ENCODE peak calls at places on chromosomes 5 and 9, in ten cellular contexts. Z is tibial artery; L is spleen; F is right atrium auricular region; P is CD4-positive, CD25-positive, alpha-beta regulatory T cell; U is sigmoid colon; O is right lobe of liver; H is NT2/D1; T is mesenchymal stem cell; D is IMR-90. V is an unnamed sample. For H3K4me1, the result is how much of the 10 kb centered on the place peaks cover.

GRCh38 chr5:53642006-53642405 is 81.6 kb downstream of the NDUFS4 start:
- DNase-seq in Z (no peak), L (no peak), F (no peak), P (no peak), U (no peak), O (no peak), H (no peak), T (peak), D (peak), V (peak)

GRCh38 chr5:75519761-75520160 is 8.1 kb downstream of the POLK start:
- DNase-seq in Z (no peak), L (no peak), F (no peak), P (no peak), U (no peak), O (no peak), H (no peak), T (no peak), D (no peak), V (no peak)

GRCh38 chr5:78972654-78973428 is 12.3 kb downstream of the ARSB start:
- DNase-seq in Z (no peak), L (no peak), F (no peak), P (no peak), U (no peak), O (peak), H (no peak), T (peak), D (peak), V (peak)

GRCh38 chr5:139141410-139141809 is 56.8 kb downstream of the SIL1 start:
- DNase-seq in Z (no peak), L (no peak), F (no peak), P (no peak), U (no peak), O (no peak), H (no peak), T (no peak), D (no peak), V (no peak)

GRCh38 chr5:178383919-178384814 is 151.6 kb upstream of the PHYKPL start:
- DNase-seq in Z (no peak), L (peak), F (no peak), P (no peak), U (no peak), O (no peak), H (no peak), T (no peak), D (no peak), V (peak)

GRCh38 chr5:180467576-180467975 is 26.6 kb upstream of the CNOT6 start:
- DNase-seq in Z (peak), L (no peak), F (no peak), P (no peak), U (no peak), O (no peak), H (no peak), T (no peak), D (no peak), V (no peak)

GRCh38 chr9:96441798-96442445 is 8.0 kb upstream of the HABP4 start:
- DNase-seq in Z (no peak), L (no peak), F (no peak), P (peak), U (no peak), O (no peak), H (no peak), T (peak), D (peak), V (peak)

GRCh38 chr9:84974790-84975189 is 305.3 kb downstream of the NTRK2 start:
- DNase-seq in Z (no peak), L (no peak), F (no peak), P (no peak), U (no peak), O (no peak), H (no peak), T (no peak), D (no peak), V (no peak)

GRCh38 chr9:130041648-130042405 is 1.2 kb downstream of the FNBP1 start:
- DNase-seq in Z (peak), L (peak), F (no peak), P (no peak), U (peak), O (peak), H (no peak), T (peak), D (peak), V (peak)

GRCh38 chr9:73118898-73119554 is 32.6 kb upstream of the ANXA1 start:
- DNase-seq in Z (no peak), L (no peak), F (no peak), P (no peak), U (no peak), O (no peak), H (no peak), T (no peak), D (peak), V (peak)

GRCh38 chr9:79896390-79896789 is 324.6 kb downstream of the TLE4 start:
- DNase-seq in Z (no peak), L (no peak), F (no peak), P (no peak), U (no peak), O (no peak), H (no peak), T (peak), D (peak), V (no peak)

GRCh38 chr9:7491641-7492040 is 307.9 kb downstream of the DMAC1 start:
- DNase-seq in Z (no peak), L (no peak), F (no peak), P (no peak), U (no peak), O (no peak), H (no peak), T (no peak), D (no peak), V (no peak)

GRCh38 chr5:158531899-158532298 is 567.8 kb downstream of the EBF1 start:
- DNase-seq in Z (no peak), L (no peak), F (no peak), P (no peak), U (no peak), O (no peak), H (no peak), T (no peak), D (no peak), V (no peak)

GRCh38 chr5:74123928-74124327 is 497.9 kb downstream of the ARHGEF28 start:
- DNase-seq in Z (no peak), L (no peak), F (no peak), P (no peak), U (no peak), O (no peak), H (no peak), T (no peak), D (no peak), V (no peak)

GRCh38 chr5:109516385-109516784 is 106.6 kb upstream of the PJA2 start:
- DNase-seq in Z (no peak), L (no peak), F (no peak), P (no peak), U (no peak), O (no peak), H (no peak), T (peak), D (peak), V (no peak)

GRCh38 chr9:91428431-91428830 is 4.8 kb upstream of the NFIL3 start:
- DNase-seq in Z (no peak), L (no peak), F (no peak), P (no peak), U (no peak), O (no peak), H (no peak), T (no peak), D (no peak), V (no peak)

GRCh38 chr5:38636626-38637025 is 80.2 kb upstream of the LIFR start:
- DNase-seq in Z (no peak), L (no peak), F (no peak), P (no peak), U (no peak), O (no peak), H (no peak), T (no peak), D (no peak), V (no peak)

GRCh38 chr5:34484591-34485228 is 171.4 kb upstream of the RAI14 start:
- DNase-seq in Z (no peak), L (no peak), F (no peak), P (no peak), U (no peak), O (no peak), H (no peak), T (no peak), D (peak), V (no peak)

GRCh38 chr5:52948418-52949076 is 40.6 kb upstream of the ITGA2 start:
- DNase-seq in Z (peak), L (no peak), F (peak), P (peak), U (peak), O (no peak), H (peak), T (peak), D (peak), V (peak)

GRCh38 chr5:67494186-67494842 is 297.7 kb upstream of the CD180 start:
- DNase-seq in Z (no peak), L (no peak), F (no peak), P (no peak), U (peak), O (no peak), H (no peak), T (no peak), D (no peak), V (no peak)

GRCh38 chr5:61673007-61673735 is 341.1 kb downstream of the ZSWIM6 start:
- DNase-seq in Z (no peak), L (no peak), F (no peak), P (no peak), U (no peak), O (no peak), H (no peak), T (peak), D (peak), V (no peak)

GRCh38 chr9:12838546-12838945 is 63.7 kb downstream of the LURAP1L start:
- DNase-seq in Z (no peak), L (no peak), F (no peak), P (no peak), U (no peak), O (no peak), H (no peak), T (no peak), D (peak), V (peak)

GRCh38 chr5:136249678-136250266 is 56.8 kb upstream of the SMIM32 start:
- DNase-seq in Z (no peak), L (no peak), F (no peak), P (peak), U (no peak), O (peak), H (peak), T (peak), D (peak), V (peak)

DNA sequence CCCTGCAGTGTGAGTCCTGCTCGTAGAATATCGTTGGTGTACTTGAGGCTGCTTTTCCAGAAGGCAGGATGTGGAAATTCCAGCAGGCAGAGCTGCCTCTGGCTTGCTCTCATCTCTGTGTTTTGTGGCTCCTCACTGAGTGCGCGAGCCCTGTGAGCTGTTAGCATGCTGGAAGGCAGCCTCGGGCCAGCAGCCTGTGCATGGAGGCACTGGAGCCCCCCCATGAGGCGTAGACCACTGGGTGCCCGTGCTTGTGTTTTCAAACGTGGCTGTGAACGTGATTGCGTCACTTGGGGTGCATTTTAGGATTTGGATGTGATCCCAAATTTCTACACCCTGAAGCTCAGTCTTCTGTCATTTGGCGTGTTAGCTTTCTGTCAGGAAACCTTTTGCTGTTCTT is 3.2 kb downstream of the WDR5 start:
- DNase-seq in Z (no peak), L (no peak), F (no peak), P (no peak), U (no peak), O (no peak), H (no peak), T (peak), D (peak), V (peak)
- H3K4me3 ChIP-seq in Z (no peak), L (no peak), F (no peak), P (no peak), U (no peak), O (no peak), H (no peak), T (peak), D (no peak), V (no peak)

GRCh38 chr9:94922098-94922607 is 195.7 kb downstream of the AOPEP start:
- DNase-seq in Z (peak), L (no peak), F (peak), P (no peak), U (peak), O (no peak), H (no peak), T (peak), D (peak), V (no peak)

GRCh38 chr9:94920439-94920951 is 194.0 kb downstream of the AOPEP start:
- DNase-seq in Z (peak), L (no peak), F (peak), P (no peak), U (peak), O (no peak), H (no peak), T (peak), D (peak), V (no peak)

GRCh38 chr9:94921072-94921471 is 194.6 kb downstream of the AOPEP start:
- DNase-seq in Z (no peak), L (no peak), F (no peak), P (no peak), U (peak), O (no peak), H (no peak), T (peak), D (peak), V (peak)

GRCh38 chr9:94922691-94923107 is 196.2 kb downstream of the AOPEP start:
- DNase-seq in Z (peak), L (no peak), F (peak), P (no peak), U (peak), O (no peak), H (no peak), T (peak), D (peak), V (no peak)

DNA sequence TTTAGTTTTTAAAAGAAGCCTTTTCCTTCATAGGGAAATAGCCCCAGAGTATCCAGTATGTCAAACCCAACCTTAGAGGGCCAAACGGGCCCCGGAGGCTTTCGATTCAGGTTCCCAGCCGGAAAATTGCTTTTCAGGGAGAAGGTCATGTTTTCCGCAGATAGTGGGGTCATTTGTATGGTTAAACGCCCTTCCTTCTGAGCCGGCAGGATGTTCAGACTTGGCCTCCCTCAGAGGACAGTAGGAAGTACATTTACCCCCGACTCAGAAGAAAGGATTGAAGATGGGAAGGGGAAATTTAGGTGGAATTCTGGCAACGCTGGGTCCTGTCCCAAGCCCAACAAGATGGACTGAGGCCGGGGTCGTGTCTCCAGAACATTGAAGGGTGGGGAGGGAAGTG is 195.2 kb downstream of the AOPEP start:
- DNase-seq in Z (no peak), L (no peak), F (no peak), P (no peak), U (no peak), O (no peak), H (no peak), T (no peak), D (no peak), V (no peak)
- H3K4me1 ChIP-seq in Z (under half), L (under half), F (under half), P (under half), U (under half), O (under half), H (under half), T (under half), D (under half), V (half or more)

GRCh38 chr9:99811172-99811571 is 10.5 kb upstream of the NR4A3 start:
- DNase-seq in Z (no peak), L (no peak), F (no peak), P (no peak), U (no peak), O (no peak), H (no peak), T (no peak), D (no peak), V (no peak)

GRCh38 chr9:99813739-99814138 is 7.9 kb upstream of the NR4A3 start:
- DNase-seq in Z (no peak), L (no peak), F (no peak), P (no peak), U (no peak), O (no peak), H (no peak), T (no peak), D (no peak), V (no peak)

GRCh38 chr9:99811598-99812383 is 9.9 kb upstream of the NR4A3 start:
- DNase-seq in Z (no peak), L (no peak), F (no peak), P (peak), U (no peak), O (no peak), H (no peak), T (no peak), D (no peak), V (no peak)

GRCh38 chr9:99816392-99816791 is 5.3 kb upstream of the NR4A3 start:
- DNase-seq in Z (no peak), L (no peak), F (no peak), P (no peak), U (no peak), O (no peak), H (no peak), T (no peak), D (no peak), V (no peak)

DNA sequence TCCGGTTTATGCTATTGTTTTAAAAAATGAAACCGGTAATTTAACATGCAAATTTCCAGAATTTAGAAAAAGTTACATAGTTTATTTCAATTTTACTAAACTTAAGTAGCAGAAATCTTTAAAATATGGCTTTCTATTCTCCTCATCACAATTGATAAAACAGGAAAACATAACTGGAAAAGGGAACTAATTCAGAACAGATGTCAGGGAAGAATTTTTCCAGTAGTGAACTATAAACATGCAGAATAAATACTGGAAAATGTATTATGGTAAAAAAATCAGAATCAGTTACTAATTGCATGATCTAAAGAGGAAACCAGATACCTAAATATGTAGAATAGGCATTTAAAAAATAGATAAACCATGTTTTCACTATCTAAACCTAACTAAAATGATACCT is 7.3 kb upstream of the NR4A3 start:
- DNase-seq in Z (no peak), L (no peak), F (no peak), P (no peak), U (no peak), O (no peak), H (no peak), T (no peak), D (no peak), V (no peak)
- H3K4me3 ChIP-seq in Z (no peak), L (no peak), F (no peak), P (no peak), U (no peak), O (no peak), H (no peak), T (no peak), D (no peak), V (no peak)

DNA sequence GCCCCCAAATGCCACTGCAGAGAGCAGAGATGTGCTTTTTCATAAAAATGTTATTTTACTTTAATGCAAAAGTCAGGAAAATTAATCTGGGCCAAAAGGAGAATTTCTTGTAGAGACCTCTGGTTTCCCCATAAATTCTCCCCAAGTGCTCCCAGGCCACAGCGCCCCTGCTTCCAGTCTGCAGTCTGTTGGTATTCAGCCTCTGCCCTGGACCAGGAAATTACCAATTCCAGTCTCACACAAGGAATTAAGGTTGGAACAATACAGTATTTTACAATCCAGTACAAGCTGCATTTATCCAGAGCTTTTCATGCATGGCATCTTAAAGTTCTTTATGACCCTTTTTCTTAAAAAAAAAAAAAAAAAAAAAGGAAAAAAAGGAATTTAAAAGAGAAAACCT is 139.5 kb upstream of the RANBP3L start:
- DNase-seq in Z (no peak), L (no peak), F (no peak), P (no peak), U (no peak), O (no peak), H (no peak), T (no peak), D (no peak), V (no peak)
- H3K4me1 ChIP-seq in Z (under half), L (under half), F (under half), P (under half), U (under half), O (under half), H (under half), T (under half), D (under half), V (under half)

DNA sequence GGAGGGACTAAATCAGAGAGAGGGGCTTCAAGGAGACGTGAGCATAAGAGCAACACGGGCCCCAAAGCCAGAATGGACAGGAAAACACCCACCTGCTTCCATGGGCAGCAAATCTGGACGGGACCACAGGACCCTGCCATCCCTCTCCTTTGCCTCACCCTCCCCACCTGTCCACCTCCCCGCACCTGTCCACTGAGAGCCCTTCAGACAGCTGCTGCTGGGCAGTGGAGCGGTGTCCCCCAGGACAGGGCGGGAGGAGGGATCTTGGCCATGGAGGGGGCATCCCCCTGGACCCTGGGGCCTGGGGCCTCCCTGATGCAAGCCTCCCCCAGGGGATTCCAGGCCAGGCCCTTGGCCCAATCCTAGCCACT is 2.6 kb downstream of the CCDC183 start:
- DNase-seq in Z (no peak), L (no peak), F (no peak), P (no peak), U (no peak), O (no peak), H (no peak), T (no peak), D (no peak), V (no peak)
- H3K4me3 ChIP-seq in Z (no peak), L (no peak), F (no peak), P (no peak), U (no peak), O (no peak), H (no peak), T (no peak), D (no peak), V (no peak)